ENCODE peak calls at places on chromosomes 4 and X, in ten cellular contexts. P is MV-4-11; H is tibial artery; F is fibroblast of lung; S is NCI-H1694; O is activated CD8-positive, alpha-beta memory T cell treated with anti-CD3 and anti-CD28 coated beads for 48 hours; Y is activated T-cell treated with anti-CD3 and anti-CD28 coated beads, Interleukin-2, amount 50 U/mL, for 72 hours; D is neural crest cell; U is NCI-H345; J is coronary artery. A is an unnamed sample.

GRCh38 chrX:39416547-39417262 is 615.4 kb downstream of the MID1IP1 start:
- DNase-seq in J (no peak), D (no peak), Y (no peak), P (no peak), O (no peak), U (no peak), H (no peak), S (no peak), F (no peak), A (no peak)

GRCh38 chr4:147943159-147943638 is 211.3 kb downstream of the ARHGAP10 start:
- DNase-seq in H (no peak), O (no peak), D (no peak), U (no peak), J (no peak), P (peak), F (no peak), Y (no peak), S (no peak), A (no peak)

GRCh38 chr4:111630705-111631104 is 514.5 kb upstream of the FAM241A start:
- DNase-seq in U (peak), H (no peak), D (no peak), P (no peak), O (no peak), S (peak), Y (no peak), J (no peak), F (peak), A (no peak)

GRCh38 chr4:139734201-139734874 is 68.7 kb downstream of the MGST2 start:
- DNase-seq in Y (no peak), D (no peak), H (no peak), O (no peak), F (peak), S (no peak), U (no peak), J (no peak), P (peak), A (no peak)

GRCh38 chrX:9848718-9849481 is 62.7 kb downstream of the SHROOM2 start:
- DNase-seq in S (no peak), D (no peak), O (no peak), Y (no peak), J (no peak), P (no peak), H (no peak), U (peak), F (no peak), A (no peak)

GRCh38 chr4:83250666-83251065 is 33.9 kb downstream of the COQ2 start:
- DNase-seq in Y (no peak), J (no peak), O (no peak), F (no peak), U (no peak), S (no peak), D (no peak), H (no peak), P (no peak), A (no peak)

GRCh38 chrX:48560681-48561080 is 13.6 kb upstream of the RBM3 start:
- DNase-seq in Y (no peak), O (no peak), S (no peak), H (no peak), U (no peak), J (no peak), F (no peak), P (no peak), D (no peak), A (no peak)

GRCh38 chr4:110073045-110073845 is 125.2 kb downstream of the ELOVL6 start:
- DNase-seq in P (no peak), O (no peak), H (no peak), F (no peak), Y (no peak), U (no peak), J (no peak), D (no peak), S (no peak), A (no peak)

GRCh38 chr4:114684462-114684861 is 85.9 kb downstream of the UGT8 start:
- DNase-seq in D (no peak), J (no peak), O (no peak), F (no peak), Y (no peak), H (no peak), P (no peak), U (no peak), S (no peak), A (no peak)

GRCh38 chr4:47381172-47381571 is 82.3 kb downstream of the COMMD8 start:
- DNase-seq in D (no peak), J (no peak), S (no peak), Y (no peak), O (no peak), P (no peak), F (no peak), U (no peak), H (no peak), A (no peak)

GRCh38 chrX:72274526-72274925 is 2.5 kb downstream of the RPS4X start:
- DNase-seq in U (no peak), P (no peak), D (no peak), O (no peak), J (no peak), F (no peak), H (no peak), Y (no peak), S (no peak), A (no peak)

GRCh38 chr4:15779336-15779735 is 1.2 kb downstream of the CD38 start:
- DNase-seq in P (peak), Y (no peak), F (peak), J (no peak), D (peak), S (no peak), U (peak), O (no peak), H (peak), A (peak)

GRCh38 chrX:15576019-15576418 is 24.7 kb downstream of the ACE2 start:
- DNase-seq in D (no peak), J (no peak), S (no peak), H (no peak), F (peak), U (no peak), O (no peak), P (no peak), Y (no peak), A (no peak)

GRCh38 chr4:3740256-3740655 is 25.9 kb upstream of the ADRA2C start:
- DNase-seq in S (no peak), U (no peak), O (no peak), D (no peak), P (peak), J (no peak), Y (no peak), F (no peak), H (no peak), A (no peak)